ENCODE peak calls at places on chromosomes 3 and 15, in nine cellular contexts. J, L, E, N, U, M, V, O and Z are unnamed samples.

GRCh38 chr15:89114974-89115373 is 26.7 kb downstream of the ABHD2 start:
- DNase-seq in J (no peak), L (no peak), E (no peak), N (peak), U (no peak), M (no peak), V (peak), O (no peak), Z (no peak)

GRCh38 chr15:74840851-74841760 is 1.9 kb downstream of the ULK3 start:
- DNase-seq in J (no peak), L (no peak), E (no peak), N (no peak), U (no peak), M (no peak), V (no peak), O (no peak), Z (no peak)

GRCh38 chr3:23075478-23075877 is 127.6 kb upstream of the UBE2E2 start:
- DNase-seq in J (no peak), L (no peak), E (no peak), N (no peak), U (no peak), M (no peak), V (peak), O (no peak), Z (no peak)

GRCh38 chr3:191340976-191341375 is 10.7 kb upstream of the UTS2B start:
- DNase-seq in J (no peak), L (no peak), E (no peak), N (no peak), U (no peak), M (no peak), V (no peak), O (no peak), Z (no peak)

GRCh38 chr15:95284933-95285401 is 1045.5 kb upstream of the NR2F2 start:
- DNase-seq in J (no peak), L (no peak), E (no peak), N (no peak), U (peak), M (no peak), V (peak), O (no peak), Z (no peak)

GRCh38 chr3:114223146-114223545 is 14.2 kb downstream of the ZNF80 start:
- DNase-seq in J (no peak), L (no peak), E (no peak), N (no peak), U (no peak), M (no peak), V (no peak), O (no peak), Z (no peak)

GRCh38 chr15:73996939-73997338 is 2.4 kb downstream of the PML start:
- DNase-seq in J (no peak), L (no peak), E (no peak), N (no peak), U (peak), M (no peak), V (no peak), O (no peak), Z (peak)

GRCh38 chr3:173893835-173894234 is 496.3 kb downstream of the NLGN1 start:
- DNase-seq in J (no peak), L (no peak), E (no peak), N (no peak), U (peak), M (no peak), V (no peak), O (no peak), Z (no peak)

GRCh38 chr3:176693416-176693815 is 503.9 kb downstream of the TBL1XR1 start:
- DNase-seq in J (no peak), L (no peak), E (no peak), N (no peak), U (no peak), M (no peak), V (no peak), O (no peak), Z (no peak)

GRCh38 chr3:176431073-176431472 is 766.2 kb downstream of the TBL1XR1 start:
- DNase-seq in J (no peak), L (no peak), E (no peak), N (no peak), U (no peak), M (no peak), V (no peak), O (no peak), Z (no peak)

DNA sequence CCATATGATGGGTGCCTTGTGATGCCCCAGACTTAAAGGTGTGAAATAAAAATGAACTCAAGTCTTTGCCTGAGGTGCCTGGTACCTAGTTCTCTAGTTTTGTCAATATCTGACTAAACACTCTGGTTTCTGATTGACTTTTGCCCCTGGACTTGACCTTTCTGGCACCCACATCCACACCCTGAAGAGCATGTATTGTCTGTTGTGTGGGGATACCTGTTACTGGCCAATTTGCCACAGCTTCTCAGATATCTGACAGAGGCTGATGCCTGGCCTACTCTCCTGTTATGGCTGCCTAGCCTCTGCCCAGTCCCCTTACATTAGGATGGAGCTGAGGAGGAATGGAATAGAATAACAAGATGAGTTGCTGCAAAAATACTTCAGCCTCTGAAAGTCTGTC is 3.6 kb downstream of the ZBTB38 start:
- DNase-seq in J (no peak), L (no peak), E (no peak), N (no peak), U (no peak), M (no peak), V (no peak), O (no peak), Z (no peak)
- H3K4me3 ChIP-seq in J (no peak), L (no peak), E (no peak), N (no peak), U (no peak), M (no peak), V (no peak), O (no peak), Z (no peak)

DNA sequence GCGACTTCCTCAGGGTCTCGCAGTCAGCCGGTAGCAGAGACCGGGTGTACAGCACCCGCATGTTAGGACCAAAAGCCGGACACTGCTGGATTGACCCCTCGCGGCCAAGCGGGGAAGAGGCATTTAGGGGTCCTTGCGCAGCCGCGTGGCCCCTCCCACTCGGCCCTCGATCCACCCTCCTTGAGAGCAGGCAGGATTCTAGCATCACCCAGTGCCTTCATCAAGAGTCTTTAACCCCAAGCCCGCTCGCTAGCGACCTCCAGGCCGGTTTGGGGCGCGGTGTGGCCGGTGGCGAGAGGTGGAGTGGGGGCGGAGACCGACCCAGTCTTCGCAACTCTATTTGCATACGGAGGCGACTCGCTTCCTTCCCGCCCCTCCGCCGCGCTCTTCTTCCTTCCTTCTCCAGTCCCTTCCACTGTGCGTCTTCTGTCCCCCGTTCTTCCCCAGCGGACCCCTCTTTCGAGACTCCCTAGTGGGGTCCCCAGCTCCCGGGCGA is at the start of gene ST6GAL1:
- DNase-seq in J (peak), L (peak), E (peak), N (peak), U (peak), M (peak), V (peak), O (peak), Z (peak)
- TF ChIP-seq POLR2A in J (peak), L (peak), E (no peak), N (no peak), U (peak), M (no peak), V (no peak), O (peak), Z (peak)

GRCh38 chr15:62914461-62915079 is 128.0 kb upstream of the TPM1 start:
- DNase-seq in J (no peak), L (no peak), E (no peak), N (no peak), U (no peak), M (no peak), V (no peak), O (no peak), Z (no peak)
- H3K4me3 ChIP-seq in J (no peak), L (peak), E (no peak), N (no peak), U (no peak), M (no peak), V (no peak), O (no peak), Z (no peak)

GRCh38 chr3:53193466-53194217 is 32.6 kb downstream of the PRKCD start:
- DNase-seq in J (no peak), L (no peak), E (no peak), N (peak), U (no peak), M (no peak), V (no peak), O (peak), Z (no peak)
- TF ChIP-seq POLR2A in J (no peak), L (no peak), E (no peak), N (no peak), U (no peak), M (no peak), V (no peak), O (no peak), Z (no peak)

DNA sequence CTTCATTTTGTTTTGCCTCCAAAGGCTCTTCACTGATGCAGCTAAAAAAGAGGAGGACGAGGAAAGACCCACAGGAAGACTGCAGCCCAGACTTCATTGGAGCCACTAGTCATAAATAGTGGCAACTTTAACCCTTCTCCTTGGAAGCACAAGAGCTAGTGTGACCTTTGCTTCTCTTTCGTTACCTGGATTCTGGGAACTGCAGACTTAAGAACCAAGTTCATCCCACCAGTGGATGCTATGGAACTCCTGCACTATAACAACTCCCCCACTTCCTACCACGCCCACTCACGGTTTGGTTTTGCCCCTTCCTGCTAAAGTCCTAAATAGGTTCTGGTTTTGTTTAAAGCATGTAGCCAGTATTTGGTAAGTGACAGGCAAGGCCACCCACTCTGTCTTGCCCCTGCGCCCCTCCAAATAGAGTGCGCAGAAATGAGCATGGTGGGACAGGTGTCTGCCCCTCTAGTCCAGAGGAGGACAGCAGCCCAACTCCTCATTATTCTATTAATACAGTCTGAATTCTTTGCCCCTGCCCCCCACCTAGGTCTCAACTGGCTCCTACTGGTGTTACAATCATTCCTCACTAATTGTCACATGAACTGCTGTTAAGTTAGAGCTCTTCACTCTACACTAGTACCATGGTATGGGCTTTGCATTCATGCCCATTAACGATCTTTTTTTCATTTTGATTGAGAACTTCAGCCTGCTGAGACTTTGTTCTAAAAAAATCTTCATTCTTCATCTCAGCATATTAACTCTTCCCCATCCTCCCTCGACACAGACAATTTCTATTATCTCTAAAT is 504.6 kb downstream of the FOXP1 start:
- DNase-seq in J (no peak), L (no peak), E (no peak), N (no peak), U (peak), M (no peak), V (no peak), O (no peak), Z (no peak)
- H3K4me3 ChIP-seq in J (no peak), L (no peak), E (no peak), N (no peak), U (no peak), M (no peak), V (no peak), O (no peak), Z (no peak)

GRCh38 chr15:40754574-40754882 is 526 bp downstream of the RMDN3 start:
- DNase-seq in J (no peak), L (no peak), E (peak), N (no peak), U (peak), M (no peak), V (no peak), O (peak), Z (peak)

GRCh38 chr15:40755821-40756220 is 767 bp upstream of the RMDN3 start:
- DNase-seq in J (no peak), L (no peak), E (no peak), N (no peak), U (peak), M (no peak), V (no peak), O (peak), Z (no peak)

GRCh38 chr15:40756938-40757337 is 1.9 kb upstream of the RMDN3 start:
- DNase-seq in J (no peak), L (no peak), E (no peak), N (no peak), U (peak), M (no peak), V (no peak), O (no peak), Z (no peak)

GRCh38 chr15:40751745-40752144 is 3.3 kb downstream of the RMDN3 start:
- DNase-seq in J (no peak), L (no peak), E (no peak), N (no peak), U (no peak), M (no peak), V (no peak), O (no peak), Z (no peak)

DNA sequence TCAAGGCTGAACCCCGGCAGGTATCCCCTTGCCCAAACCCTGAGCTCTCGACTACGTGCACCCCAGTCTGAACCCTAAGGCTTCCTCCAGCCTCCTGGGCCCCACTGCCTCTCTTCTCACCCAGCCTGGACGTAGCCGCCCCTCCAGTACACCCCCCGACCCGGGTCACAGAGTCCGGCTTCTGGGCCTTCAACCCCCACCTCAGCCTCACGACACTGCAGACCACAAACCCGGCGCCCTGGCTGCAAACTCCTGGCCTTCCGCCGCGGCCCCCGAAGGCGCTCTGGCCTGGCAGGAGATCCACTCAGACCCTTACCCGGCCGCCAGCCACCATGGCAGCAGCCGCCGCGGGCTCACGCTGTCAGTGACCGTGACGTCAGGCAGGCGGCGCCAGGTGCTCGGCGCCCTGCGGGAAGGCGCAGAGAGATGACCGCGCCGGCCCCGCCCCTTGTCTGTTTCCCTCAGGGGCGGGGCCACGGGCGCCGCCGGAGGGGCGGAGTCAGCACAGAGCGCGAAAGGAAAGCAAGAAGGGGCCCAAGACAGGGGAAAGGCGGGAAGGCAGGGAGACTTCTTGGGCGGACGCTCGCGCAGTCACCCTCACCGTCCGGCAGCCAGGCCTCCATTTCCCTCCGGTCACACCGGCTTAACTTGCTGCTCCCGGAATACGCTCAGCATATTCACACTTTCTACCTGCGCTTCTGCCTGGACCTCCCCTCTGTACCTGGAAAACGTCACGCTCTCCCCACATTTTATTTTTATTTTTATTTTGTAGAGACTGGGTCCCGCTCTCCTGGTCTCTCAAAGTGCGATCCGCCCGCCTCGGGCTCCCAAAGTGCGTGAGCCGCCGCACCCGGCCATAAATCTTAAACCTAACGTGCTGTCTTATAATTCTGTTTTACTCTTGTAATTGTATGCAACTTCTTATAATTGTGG is at the start of gene RMDN3:
- DNase-seq in J (peak), L (peak), E (peak), N (peak), U (peak), M (peak), V (peak), O (peak), Z (peak)
- TF ChIP-seq POLR2A in J (peak), L (peak), E (peak), N (peak), U (peak), M (no peak), V (peak), O (no peak), Z (peak)

DNA sequence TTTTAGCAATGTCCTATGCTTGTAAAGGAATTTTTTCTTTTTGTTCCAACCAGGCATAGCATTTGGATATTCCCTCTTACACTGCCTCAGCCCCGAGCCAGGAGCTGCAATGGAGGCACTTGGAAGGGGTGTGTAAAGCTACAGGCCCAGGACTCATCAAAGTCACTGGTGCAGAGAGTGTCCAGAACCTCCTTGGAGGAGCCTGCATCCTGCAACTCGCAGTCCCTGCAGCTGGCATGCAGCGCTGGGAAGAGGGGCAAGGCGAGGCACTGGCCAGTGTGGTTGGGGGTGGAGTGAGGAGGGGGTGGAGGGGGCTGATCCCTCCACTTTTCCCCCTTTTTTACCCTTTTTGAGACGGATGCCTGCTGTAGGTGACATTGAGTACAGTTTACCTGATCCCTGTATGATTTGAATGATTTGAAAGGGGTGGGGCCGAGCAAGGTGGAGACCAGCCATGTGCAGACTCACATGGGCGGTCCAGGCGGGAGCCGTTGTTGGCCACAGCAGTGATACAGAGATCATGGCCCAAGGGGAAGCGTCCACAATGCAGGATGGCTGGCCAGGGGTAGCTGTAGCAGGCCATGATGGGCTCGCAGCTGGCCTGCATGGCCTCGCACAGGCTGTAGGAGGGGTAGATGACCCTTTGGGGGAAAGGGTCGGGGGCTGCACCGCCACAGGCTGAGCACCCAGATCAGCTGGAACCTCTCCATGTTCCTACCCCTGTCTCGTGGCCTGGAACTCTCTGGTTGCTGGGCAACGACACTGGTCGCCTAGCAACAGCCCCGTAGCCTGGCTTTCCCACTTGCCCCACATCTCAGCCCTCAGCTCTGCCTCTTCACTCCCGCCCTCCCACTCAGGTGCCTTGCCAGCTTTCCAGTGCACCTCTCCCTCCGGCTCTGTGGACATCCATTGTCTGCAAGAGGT is 7.9 kb downstream of the P4HTM start:
- DNase-seq in J (no peak), L (peak), E (peak), N (no peak), U (no peak), M (no peak), V (no peak), O (no peak), Z (no peak)
- H3K4me3 ChIP-seq in J (no peak), L (no peak), E (no peak), N (no peak), U (no peak), M (no peak), V (no peak), O (no peak), Z (no peak)

GRCh38 chr15:68818671-68819450 is 1.8 kb downstream of the ANP32A start:
- DNase-seq in J (peak), L (peak), E (peak), N (peak), U (peak), M (peak), V (no peak), O (peak), Z (peak)

GRCh38 chr15:68821190-68821897 is 649 bp upstream of the ANP32A start:
- DNase-seq in J (peak), L (no peak), E (no peak), N (peak), U (peak), M (peak), V (no peak), O (no peak), Z (no peak)

GRCh38 chr15:68820589-68821189 is at the start of gene ANP32A:
- DNase-seq in J (peak), L (peak), E (peak), N (peak), U (peak), M (peak), V (peak), O (peak), Z (peak)

GRCh38 chr15:68819451-68820204 is 1.1 kb downstream of the ANP32A start:
- DNase-seq in J (peak), L (no peak), E (peak), N (peak), U (peak), M (peak), V (peak), O (peak), Z (peak)

DNA sequence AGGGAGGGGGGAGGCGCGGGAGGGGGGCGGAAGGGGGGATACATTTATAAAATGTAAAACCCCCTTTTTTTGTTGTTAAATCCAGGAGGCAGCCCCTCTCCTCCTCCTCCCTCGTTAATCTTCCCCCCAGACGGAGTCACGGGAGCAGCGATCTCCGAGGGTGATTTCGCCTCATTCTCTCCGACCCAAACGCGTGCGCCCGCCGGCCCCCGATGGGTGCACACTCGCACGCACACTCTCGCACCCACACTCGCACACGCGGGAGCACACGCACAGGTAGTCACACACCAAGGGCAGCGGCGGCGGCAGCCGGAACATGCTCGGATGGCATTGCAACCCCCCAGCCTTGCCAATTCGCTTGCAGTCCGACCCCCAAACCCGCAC is 498 bp downstream of the ANP32A start:
- DNase-seq in J (peak), L (no peak), E (peak), N (peak), U (peak), M (peak), V (no peak), O (peak), Z (peak)
- TF ChIP-seq POLR2A in J (peak), L (no peak), E (no peak), N (no peak), U (no peak), M (no peak), V (no peak), O (no peak), Z (no peak)